ENCODE peak calls at places on chromosomes 13 and 19, in six cellular contexts. K, T, O, L, P and Z are unnamed samples.

GRCh38 chr13:110010433-110011135 is 224.2 kb upstream of the IRS2 start:
- DNase-seq in K (peak), T (no peak), O (no peak), L (no peak), P (no peak), Z (no peak)

GRCh38 chr13:45092668-45093067 is 27.6 kb upstream of the GTF2F2 start:
- DNase-seq in K (no peak), T (no peak), O (no peak), L (no peak), P (no peak), Z (no peak)

GRCh38 chr19:40344422-40344821 is 3.8 kb downstream of the C19orf47 start:
- DNase-seq in K (no peak), T (no peak), O (no peak), L (no peak), P (no peak), Z (no peak)

GRCh38 chr13:41699759-41700158 is 242.4 kb downstream of the RGCC start:
- DNase-seq in K (no peak), T (no peak), O (no peak), L (no peak), P (no peak), Z (no peak)

GRCh38 chr19:55459950-55460657 is 1.3 kb downstream of the ISOC2 start:
- DNase-seq in K (peak), T (no peak), O (no peak), L (no peak), P (no peak), Z (no peak)

GRCh38 chr13:73061478-73062275 is 2.9 kb downstream of the KLF5 start:
- DNase-seq in K (no peak), T (no peak), O (peak), L (no peak), P (no peak), Z (no peak)

GRCh38 chr13:113669231-113669870 is 2.3 kb downstream of the GRK1 start:
- DNase-seq in K (no peak), T (no peak), O (no peak), L (no peak), P (no peak), Z (no peak)

GRCh38 chr19:55146078-55146647 is 2.8 kb downstream of the TNNT1 start:
- DNase-seq in K (no peak), T (no peak), O (no peak), L (no peak), P (no peak), Z (no peak)

GRCh38 chr19:8393192-8393870 is 3.2 kb downstream of the RAB11B start:
- DNase-seq in K (no peak), T (no peak), O (no peak), L (no peak), P (no peak), Z (no peak)

GRCh38 chr19:33225458-33225925 is at the start of gene SLC7A10:
- DNase-seq in K (no peak), T (no peak), O (peak), L (peak), P (no peak), Z (no peak)

GRCh38 chr13:33494596-33495214 is 209.2 kb upstream of the STARD13 start:
- DNase-seq in K (peak), T (no peak), O (peak), L (no peak), P (no peak), Z (no peak)

GRCh38 chr13:110536006-110536693 is 25.4 kb downstream of the RAB20 start:
- DNase-seq in K (no peak), T (no peak), O (no peak), L (no peak), P (no peak), Z (no peak)

GRCh38 chr13:42041684-42042035 is 6.8 kb upstream of the DGKH start:
- DNase-seq in K (peak), T (no peak), O (peak), L (peak), P (no peak), Z (peak)

GRCh38 chr13:27587083-27587482 is 33.2 kb downstream of the LNX2 start:
- DNase-seq in K (no peak), T (no peak), O (no peak), L (no peak), P (no peak), Z (no peak)

GRCh38 chr13:62710766-62711165 is 1295.1 kb upstream of the PCDH20 start:
- DNase-seq in K (no peak), T (no peak), O (no peak), L (no peak), P (no peak), Z (no peak)

GRCh38 chr19:47240996-47241918 is 10.3 kb upstream of the BBC3 start:
- DNase-seq in K (peak), T (peak), O (peak), L (peak), P (peak), Z (peak)

DNA sequence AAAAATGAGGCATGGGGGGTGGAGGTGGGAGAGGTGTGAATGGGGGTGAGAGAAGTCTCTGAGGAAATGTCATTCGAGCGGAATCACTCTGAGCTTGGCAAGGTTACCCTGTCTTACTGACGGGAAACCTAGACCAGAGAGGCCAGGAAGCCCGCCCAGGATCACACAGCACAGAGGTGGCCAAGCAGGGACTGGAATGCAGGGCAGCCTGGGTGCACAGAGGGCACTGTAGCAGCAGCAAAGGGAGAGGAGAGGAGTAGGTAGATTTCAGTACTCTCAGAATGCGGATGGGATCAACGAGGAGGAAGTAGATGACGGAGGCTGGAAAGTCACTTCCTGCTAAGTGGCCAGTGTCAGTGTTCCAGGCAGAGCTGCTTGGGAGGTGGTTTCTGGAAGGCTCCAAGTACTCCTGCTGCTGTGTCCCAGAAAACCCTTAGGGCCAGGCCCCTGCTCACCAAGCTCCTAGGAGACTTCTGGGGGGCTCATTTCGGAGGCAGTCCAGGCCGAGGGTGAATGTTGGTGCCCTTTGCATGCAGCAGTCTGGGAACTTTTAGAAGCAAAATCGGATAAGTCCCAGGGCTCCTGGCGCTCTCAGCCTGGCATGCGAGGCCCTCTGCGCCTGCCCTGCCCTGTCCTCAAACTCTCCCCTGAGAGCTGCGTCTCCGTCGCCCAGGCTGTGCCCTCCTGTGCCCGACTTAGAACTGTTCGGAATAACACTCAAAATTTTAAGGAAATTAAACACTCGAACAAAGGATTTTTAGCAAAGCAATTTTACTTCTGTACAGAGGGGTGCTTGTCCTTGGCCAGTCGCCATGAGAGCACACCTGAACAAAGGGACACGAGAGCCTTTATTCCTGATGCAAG is 33.5 kb downstream of the DNM2 start:
- DNase-seq in K (no peak), T (no peak), O (no peak), L (no peak), P (no peak), Z (no peak)
- H3K27ac ChIP-seq in K (peak), T (no peak), O (peak), L (peak), P (peak), Z (peak)

GRCh38 chr19:49864890-49865289 is 2.5 kb downstream of the PNKP start:
- DNase-seq in K (no peak), T (no peak), O (no peak), L (no peak), P (no peak), Z (no peak)
- H3K27ac ChIP-seq in K (no peak), T (no peak), O (no peak), L (no peak), P (no peak), Z (no peak)

DNA sequence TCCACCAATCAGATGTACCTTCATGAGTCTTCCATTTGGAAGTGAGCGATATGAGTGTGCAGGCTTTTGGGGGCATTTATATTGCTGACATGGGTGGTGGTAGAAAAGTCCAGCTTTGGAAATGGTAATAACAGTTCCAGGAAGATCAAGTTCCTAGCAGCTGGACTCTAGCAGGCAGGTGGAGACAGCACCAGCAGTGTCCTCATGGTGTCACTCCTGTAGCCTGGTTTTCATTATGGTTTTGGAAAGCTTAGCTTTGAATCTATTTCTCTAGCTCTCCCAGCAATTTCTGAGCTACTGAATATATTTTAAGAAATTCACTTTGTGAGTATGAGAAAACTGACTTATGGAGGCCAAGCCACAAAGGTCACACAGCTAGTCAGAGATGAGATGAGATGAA is 523.2 kb upstream of the HTR2A start:
- DNase-seq in K (peak), T (no peak), O (no peak), L (no peak), P (no peak), Z (no peak)
- H3K27ac ChIP-seq in K (no peak), T (no peak), O (no peak), L (no peak), P (no peak), Z (no peak)

DNA sequence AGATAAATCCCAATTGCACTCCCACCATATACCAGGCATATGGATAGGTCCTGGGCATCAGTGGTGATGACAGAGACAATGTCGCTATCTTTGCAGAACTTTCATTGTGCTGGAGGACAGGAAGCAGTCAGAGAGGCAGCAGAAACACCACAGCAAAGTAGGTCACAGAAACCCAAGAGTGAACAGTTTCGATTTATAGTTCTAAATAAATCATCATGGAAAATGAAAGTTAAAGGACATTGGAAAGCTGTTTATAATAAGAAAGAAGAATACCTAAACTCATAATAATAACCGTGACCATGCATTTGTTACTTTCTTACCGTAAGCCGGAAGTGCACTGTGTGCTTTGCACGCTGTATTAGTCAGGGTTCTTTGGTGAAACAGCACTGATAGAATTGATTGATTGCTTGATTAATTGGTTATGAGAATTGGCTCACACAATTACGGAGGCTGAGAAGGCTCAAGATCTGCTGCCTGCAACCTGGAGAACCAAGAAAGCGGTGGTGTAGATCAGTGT is 38.9 kb downstream of the ALOX5AP start:
- DNase-seq in K (no peak), T (no peak), O (no peak), L (no peak), P (no peak), Z (no peak)
- H3K27ac ChIP-seq in K (no peak), T (no peak), O (no peak), L (no peak), P (no peak), Z (no peak)

GRCh38 chr13:48891586-48891985 is 84.1 kb upstream of the FNDC3A start:
- DNase-seq in K (peak), T (no peak), O (peak), L (no peak), P (no peak), Z (no peak)
- H3K27ac ChIP-seq in K (no peak), T (no peak), O (peak), L (no peak), P (no peak), Z (no peak)

GRCh38 chr19:19482785-19483625 is 32.3 kb downstream of the TSSK6 start:
- DNase-seq in K (no peak), T (no peak), O (no peak), L (no peak), P (no peak), Z (no peak)

GRCh38 chr19:19475845-19476828 is 39.2 kb downstream of the TSSK6 start:
- DNase-seq in K (no peak), T (no peak), O (no peak), L (no peak), P (no peak), Z (no peak)

GRCh38 chr19:19480688-19481087 is 34.7 kb downstream of the TSSK6 start:
- DNase-seq in K (no peak), T (no peak), O (no peak), L (no peak), P (no peak), Z (no peak)

GRCh38 chr19:19474950-19475781 is 40.2 kb downstream of the TSSK6 start:
- DNase-seq in K (no peak), T (no peak), O (no peak), L (no peak), P (no peak), Z (no peak)

DNA sequence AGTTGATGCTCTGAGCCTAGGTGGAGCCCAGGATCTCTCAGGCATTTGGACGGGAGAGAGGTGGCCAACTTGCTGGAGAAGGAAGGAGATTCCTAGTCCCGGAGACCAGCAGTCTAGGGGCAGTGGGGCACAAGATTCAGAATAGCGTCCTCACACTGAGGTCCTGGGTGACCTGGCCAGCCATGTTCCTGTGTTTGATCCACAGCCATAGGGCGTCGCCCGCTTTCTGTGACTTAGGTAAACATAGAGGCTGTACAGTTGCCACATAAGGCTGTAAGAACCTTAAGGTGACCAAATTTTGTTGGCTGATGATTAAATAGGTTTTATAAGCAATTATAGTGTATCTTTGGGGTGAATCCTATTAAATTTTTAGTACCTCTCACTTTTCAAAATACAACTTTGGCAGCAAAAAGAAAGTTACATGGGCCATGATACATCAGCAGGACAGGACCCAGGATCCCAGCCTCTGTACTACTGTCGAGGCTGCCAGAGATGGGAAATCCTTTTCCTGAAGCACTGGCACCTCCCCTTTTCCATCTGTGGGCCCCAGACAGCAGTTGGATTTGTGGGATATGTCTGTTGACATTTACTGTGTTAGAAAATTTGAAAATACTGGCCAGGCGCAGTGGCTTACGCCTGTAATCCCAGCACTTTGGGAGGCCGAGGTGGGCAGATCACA is 37.5 kb downstream of the TSSK6 start:
- DNase-seq in K (no peak), T (no peak), O (no peak), L (no peak), P (no peak), Z (no peak)
- H3K27ac ChIP-seq in K (no peak), T (no peak), O (no peak), L (no peak), P (no peak), Z (no peak)

GRCh38 chr19:48511800-48512503 is at the start of gene LMTK3:
- DNase-seq in K (peak), T (peak), O (no peak), L (no peak), P (peak), Z (peak)

GRCh38 chr19:48510421-48511268 is 990 bp downstream of the LMTK3 start:
- DNase-seq in K (peak), T (peak), O (peak), L (peak), P (peak), Z (peak)

GRCh38 chr19:48509467-48510194 is 2.0 kb downstream of the LMTK3 start:
- DNase-seq in K (no peak), T (no peak), O (no peak), L (no peak), P (no peak), Z (peak)

GRCh38 chr19:48512504-48513288 is 1.1 kb upstream of the LMTK3 start:
- DNase-seq in K (no peak), T (no peak), O (no peak), L (no peak), P (no peak), Z (no peak)

DNA sequence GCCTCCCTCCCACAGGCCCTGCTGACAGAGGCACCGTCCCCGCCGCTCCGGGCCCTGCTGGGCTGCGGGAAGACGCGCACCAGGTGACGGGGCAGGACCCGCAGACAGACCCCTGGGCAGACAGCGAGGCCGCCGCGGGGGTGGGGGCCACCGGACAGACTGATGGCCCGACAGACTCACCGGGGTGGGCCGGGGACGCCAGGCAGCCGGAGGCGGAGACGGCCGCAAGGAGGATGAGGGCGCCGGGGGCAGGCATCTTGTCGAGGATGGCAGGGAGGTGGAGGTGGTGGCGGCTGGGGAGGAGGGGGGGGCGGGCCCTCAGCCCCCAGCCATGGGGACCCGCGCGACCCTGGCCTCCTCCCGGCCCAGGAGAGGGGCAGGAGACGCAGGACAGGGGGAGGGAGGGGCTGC is 309 bp downstream of the LMTK3 start:
- DNase-seq in K (no peak), T (peak), O (no peak), L (no peak), P (no peak), Z (no peak)
- H3K27ac ChIP-seq in K (no peak), T (no peak), O (no peak), L (no peak), P (peak), Z (no peak)

DNA sequence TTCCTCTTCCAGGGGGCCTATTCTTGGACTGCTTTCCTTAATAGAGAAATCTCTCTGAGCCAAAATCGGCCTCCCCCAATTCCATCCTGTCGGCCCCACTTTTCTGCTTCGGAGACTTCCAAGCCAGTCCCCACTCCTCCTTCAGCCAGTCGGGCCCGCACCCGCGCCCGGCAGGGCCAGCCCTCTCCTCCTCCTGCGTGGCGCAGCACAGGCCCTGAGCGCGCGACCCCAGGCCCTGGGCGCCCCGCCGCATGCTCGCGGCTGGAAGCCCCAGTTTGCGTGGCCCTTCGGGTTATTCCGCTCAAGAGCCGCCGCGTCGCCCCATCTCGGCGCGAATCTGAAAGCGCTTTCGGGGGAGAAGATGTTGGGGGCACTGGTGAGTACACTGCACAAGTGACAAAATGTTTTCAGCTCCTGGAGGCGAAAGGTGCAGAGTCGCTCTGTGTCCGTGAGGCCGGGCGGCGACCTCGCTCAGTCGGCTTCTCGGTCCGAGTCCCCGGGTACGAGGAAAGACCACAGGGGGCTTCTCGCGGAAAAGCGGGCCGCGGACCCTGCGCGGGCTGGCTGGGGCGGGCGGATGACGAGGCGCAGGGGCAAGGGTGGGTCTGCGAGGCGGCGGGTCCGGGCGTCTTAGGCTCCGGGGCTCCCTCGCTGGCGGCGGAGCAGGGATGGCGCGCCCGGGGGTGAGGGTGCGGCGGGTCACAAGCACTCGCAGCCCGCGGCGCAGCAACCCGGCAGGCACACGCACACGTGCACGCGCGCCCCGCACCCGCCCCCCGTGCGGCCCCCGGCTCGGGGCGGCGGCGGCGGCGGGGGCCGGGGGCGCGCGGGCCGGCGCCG is at the start of gene IL17D:
- DNase-seq in K (no peak), T (peak), O (peak), L (no peak), P (no peak), Z (peak)
- H3K27ac ChIP-seq in K (peak), T (peak), O (peak), L (no peak), P (no peak), Z (peak)